ENCODE peak calls at places on chromosomes 11 and 22, in seven cellular contexts. N is tibial nerve, C is testis, U is transverse colon, J is body of pancreas, E is stomach, Q is ovary. V is an unnamed sample.
A peak's percentile ranks its signal among the peaks of the same experiment; 100 is the strongest.

GRCh38 chr11:69919659-69920499 is 100.7 kb upstream of the FGF3 start:
- DNase-seq in N (no peak), C (no peak), U (no peak), J (peak; percentile 7), E (no peak), Q (peak; percentile 25), V (no peak)

GRCh38 chr22:36151006-36151595 is 9.5 kb downstream of the APOL3 start:
- DNase-seq in N (peak; percentile 66), C (no peak), U (no peak), J (no peak), E (no peak), Q (no peak), V (peak; percentile 44)

GRCh38 chr22:47297261-47298016 is 535.0 kb downstream of the TBC1D22A start:
- DNase-seq in N (no peak), C (peak; percentile 9), U (no peak), J (no peak), E (peak; percentile 8), Q (no peak), V (no peak)

GRCh38 chr22:19974233-19974861 is 32.7 kb upstream of the TXNRD2 start:
- DNase-seq in N (no peak), C (peak; percentile 81), U (peak; percentile 52), J (peak; percentile 38), E (peak; percentile 53), Q (peak; percentile 67), V (peak; percentile 65)

GRCh38 chr11:16178273-16178672 is 178.1 kb downstream of the SOX6 start:
- DNase-seq in N (no peak), C (no peak), U (no peak), J (no peak), E (no peak), Q (no peak), V (no peak)

GRCh38 chr11:79264284-79264683 is 176.5 kb downstream of the TENM4 start:
- DNase-seq in N (no peak), C (no peak), U (no peak), J (no peak), E (no peak), Q (no peak), V (no peak)

GRCh38 chr11:70433966-70434812 is 35.9 kb downstream of the CTTN start:
- DNase-seq in N (no peak), C (no peak), U (no peak), J (no peak), E (no peak), Q (no peak), V (no peak)

GRCh38 chr11:119843760-119844330 is 114.8 kb upstream of the NECTIN1 start:
- DNase-seq in N (no peak), C (no peak), U (peak; percentile 17), J (no peak), E (no peak), Q (no peak), V (no peak)

GRCh38 chr11:59188954-59189353 is 17.0 kb downstream of the DTX4 start:
- DNase-seq in N (no peak), C (no peak), U (no peak), J (no peak), E (no peak), Q (no peak), V (no peak)

GRCh38 chr11:14018441-14018840 is 55.9 kb downstream of the SPON1 start:
- DNase-seq in N (no peak), C (no peak), U (no peak), J (no peak), E (no peak), Q (no peak), V (no peak)

GRCh38 chr11:44842219-44842618 is 108.5 kb downstream of the TP53I11 start:
- DNase-seq in N (no peak), C (no peak), U (no peak), J (no peak), E (no peak), Q (no peak), V (no peak)

GRCh38 chr11:69490516-69490915 is 9.1 kb downstream of the LINC01488 start:
- DNase-seq in N (no peak), C (no peak), U (no peak), J (no peak), E (no peak), Q (no peak), V (no peak)

GRCh38 chr11:73981051-73981805 is 1.4 kb downstream of the UCP2 start:
- DNase-seq in N (no peak), C (no peak), U (no peak), J (no peak), E (no peak), Q (no peak), V (peak; percentile 52)

GRCh38 chr11:75263944-75264349 is 23.4 kb downstream of the TPBGL start:
- DNase-seq in N (no peak), C (no peak), U (peak; percentile 12), J (no peak), E (no peak), Q (peak; percentile 27), V (peak; percentile 39)

GRCh38 chr11:120882237-120882636 is 141.7 kb upstream of the TBCEL start:
- DNase-seq in N (no peak), C (no peak), U (no peak), J (no peak), E (no peak), Q (no peak), V (no peak)

GRCh38 chr11:47488674-47489394 is 39.9 kb upstream of the RAPSN start:
- DNase-seq in N (no peak), C (no peak), U (peak; percentile 14), J (no peak), E (no peak), Q (no peak), V (peak; percentile 44)

GRCh38 chr11:134033696-134034491 is 35.0 kb upstream of the JAM3 start:
- DNase-seq in N (peak; percentile 71), C (peak; percentile 93), U (peak; percentile 69), J (peak; percentile 96), E (peak; percentile 79), Q (peak; percentile 81), V (no peak)
- TF ChIP-seq POLR2A in N (no peak), C (peak; percentile 31), U (no peak), J (peak; percentile 79), E (no peak), Q (no peak), V (no peak)

DNA sequence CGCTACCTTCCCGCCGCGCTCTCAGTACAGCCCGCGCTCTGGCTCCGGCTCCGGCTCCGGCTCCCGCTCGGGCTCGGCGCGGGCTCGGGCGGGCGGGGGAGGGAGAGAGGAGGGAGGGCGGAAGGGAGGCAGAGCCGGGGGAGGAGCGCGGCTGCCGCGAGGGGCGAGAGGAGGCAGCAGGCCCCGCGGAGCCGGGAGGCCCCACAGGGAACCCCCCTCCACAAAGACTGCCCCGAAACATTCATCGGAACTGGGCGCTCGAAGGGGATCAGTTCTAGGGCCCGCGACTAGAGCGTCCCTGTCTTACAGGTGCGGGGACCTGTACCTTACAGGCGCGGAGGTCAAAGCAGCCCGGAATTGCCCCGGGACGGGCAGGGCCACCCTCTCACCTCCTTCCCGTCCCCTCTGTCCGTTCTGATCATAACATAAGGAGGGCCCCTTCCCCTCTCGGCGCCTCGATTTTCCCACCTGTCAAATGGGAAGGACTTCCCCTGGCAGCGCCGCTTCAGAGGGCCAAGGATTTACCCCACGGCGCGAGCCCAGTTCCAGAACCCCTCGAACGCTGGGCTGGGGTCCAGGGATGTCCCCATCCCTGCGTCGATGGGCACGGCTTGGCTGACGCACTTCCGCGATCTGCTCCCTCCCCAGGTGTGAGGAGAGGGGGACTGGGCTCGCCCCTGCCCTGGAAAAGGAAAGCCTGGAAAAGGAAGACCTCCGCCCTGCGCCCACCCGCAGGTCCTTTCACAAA is at the start of gene SHISA8:
- DNase-seq in N (no peak), C (peak; percentile 60), U (peak; percentile 64), J (peak; percentile 56), E (peak; percentile 67), Q (peak; percentile 71), V (no peak)
- TF ChIP-seq POLR2A in N (no peak), C (no peak), U (no peak), J (no peak), E (no peak), Q (no peak), V (no peak)

DNA sequence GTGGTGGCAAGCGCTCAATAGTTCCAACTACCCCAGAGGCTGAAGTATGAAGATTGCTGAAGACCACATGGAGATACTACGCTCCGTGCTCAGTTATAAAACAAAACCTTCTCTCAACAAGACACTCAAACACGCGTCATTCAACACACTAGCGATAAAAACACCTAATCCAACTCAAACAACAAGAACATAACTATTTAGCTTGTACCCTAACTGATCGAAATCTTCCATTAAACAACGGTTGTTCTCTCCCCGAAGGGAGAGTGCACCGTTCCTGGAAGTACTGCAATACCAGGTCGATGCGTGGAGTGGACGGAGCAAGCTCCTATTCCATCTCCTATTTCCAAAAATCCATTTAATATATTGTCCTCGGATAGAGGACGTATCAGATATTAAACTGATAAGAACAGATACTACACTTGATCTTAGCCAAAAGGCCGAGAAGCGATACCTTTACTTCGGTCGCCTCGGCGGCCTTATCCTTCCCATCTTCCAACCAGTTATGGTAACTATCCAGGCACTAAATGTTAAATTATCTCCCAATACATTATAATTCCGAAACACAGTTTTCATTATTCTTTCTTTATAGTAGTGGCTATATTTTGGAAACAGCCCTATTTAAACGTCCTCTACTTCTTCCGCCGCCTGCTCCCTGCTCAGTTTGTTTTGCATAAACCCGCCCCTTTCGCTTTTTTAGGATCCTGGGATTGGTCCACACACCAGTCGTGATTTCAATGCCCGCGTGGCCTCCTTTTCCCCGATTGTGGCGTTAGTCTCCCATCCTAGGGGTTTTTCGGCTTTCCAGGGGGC is 2.2 kb upstream of the WDR74 start:
- DNase-seq in N (peak; percentile 87), C (peak; percentile 93), U (peak; percentile 89), J (peak; percentile 89), E (peak; percentile 83), Q (peak; percentile 85), V (peak; percentile 97)
- TF ChIP-seq POLR2A in N (peak; percentile 99), C (peak; percentile 93), U (peak; percentile 100), J (peak; percentile 98), E (no peak), Q (peak; percentile 93), V (peak; percentile 100)

GRCh38 chr11:36069576-36070214 is 125.8 kb downstream of the LDLRAD3 start:
- DNase-seq in N (no peak), C (no peak), U (no peak), J (no peak), E (no peak), Q (no peak), V (no peak)

GRCh38 chr11:36073411-36074203 is 129.7 kb downstream of the LDLRAD3 start:
- DNase-seq in N (no peak), C (no peak), U (no peak), J (peak; percentile 25), E (peak; percentile 36), Q (peak; percentile 69), V (peak; percentile 64)

GRCh38 chr11:36070215-36070976 is 126.5 kb downstream of the LDLRAD3 start:
- DNase-seq in N (no peak), C (no peak), U (no peak), J (no peak), E (no peak), Q (no peak), V (no peak)

GRCh38 chr11:36075053-36075452 is 131.2 kb downstream of the LDLRAD3 start:
- DNase-seq in N (no peak), C (no peak), U (no peak), J (no peak), E (no peak), Q (no peak), V (no peak)

DNA sequence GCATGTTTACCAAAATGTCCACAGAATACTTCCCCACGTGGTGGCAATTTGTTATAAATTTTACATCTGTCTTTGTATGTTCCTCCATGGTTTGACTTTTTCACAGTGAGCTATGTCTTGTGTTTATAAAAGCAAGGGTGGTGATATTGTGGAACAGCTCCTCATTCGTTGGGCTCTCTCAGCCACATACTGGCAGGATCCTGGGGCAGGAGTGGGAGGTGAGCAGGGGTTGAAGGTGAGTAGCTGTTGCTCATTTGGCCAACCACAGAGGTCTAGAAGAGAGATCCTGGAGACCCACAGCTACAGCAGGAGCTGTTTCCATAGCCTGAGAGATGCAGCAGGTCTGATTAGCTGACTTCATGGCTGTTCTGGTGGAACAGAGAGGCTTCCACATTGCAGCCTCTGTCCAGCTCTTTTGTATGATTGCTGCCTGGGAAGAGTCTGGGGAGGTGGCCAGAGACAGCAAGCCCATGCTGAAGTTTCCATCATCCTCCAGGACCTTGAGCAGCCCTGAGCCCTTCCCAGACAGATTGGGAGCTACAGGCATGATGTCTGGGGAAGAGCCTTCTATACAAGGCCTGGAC is 128.1 kb downstream of the LDLRAD3 start:
- DNase-seq in N (no peak), C (no peak), U (no peak), J (no peak), E (no peak), Q (no peak), V (no peak)
- TF ChIP-seq POLR2A in N (no peak), C (no peak), U (no peak), J (no peak), E (no peak), Q (no peak), V (no peak)

V was measured in erythroblast.